ENCODE peak calls at places on chromosomes 7 and 10, in five cellular contexts. One of them, this sample, is unnamed.

GRCh38 chr7:138289864-138290263 is 170.2 kb upstream of the TRIM24 start:
- DNase-seq in GM12878: no peak
- DNase-seq in HCT116: no peak
- DNase-seq in SK-N-SH: no peak
- DNase-seq in H1: no peak
- DNase-seq in this sample: no peak

GRCh38 chr7:42407828-42408227 is 170.8 kb upstream of the GLI3 start:
- DNase-seq in GM12878: no peak
- DNase-seq in HCT116: no peak
- DNase-seq in SK-N-SH: no peak
- DNase-seq in H1: no peak
- DNase-seq in this sample: no peak

GRCh38 chr7:150435390-150436073 is 14.9 kb upstream of the GIMAP8 start:
- DNase-seq in GM12878: peak; percentile 97
- DNase-seq in HCT116: no peak
- DNase-seq in SK-N-SH: no peak
- DNase-seq in H1: no peak
- DNase-seq in this sample: no peak

GRCh38 chr7:130207642-130208041 is at the start of gene SSMEM1:
- DNase-seq in GM12878: no peak
- DNase-seq in HCT116: no peak
- DNase-seq in SK-N-SH: no peak
- DNase-seq in H1: no peak
- DNase-seq in this sample: no peak

GRCh38 chr7:98840604-98841508 is 29.0 kb downstream of the TMEM130 start:
- DNase-seq in GM12878: no peak
- DNase-seq in HCT116: no peak
- DNase-seq in SK-N-SH: no peak
- DNase-seq in H1: no peak
- DNase-seq in this sample: no peak

GRCh38 chr10:48533951-48534720 is 70.7 kb downstream of the ARHGAP22 start:
- DNase-seq in GM12878: no peak
- DNase-seq in HCT116: no peak
- DNase-seq in SK-N-SH: no peak
- DNase-seq in H1: no peak
- DNase-seq in this sample: no peak

GRCh38 chr7:102472126-102473041 is 6.3 kb downstream of the POLR2J start:
- DNase-seq in GM12878: no peak
- DNase-seq in HCT116: no peak
- DNase-seq in SK-N-SH: no peak
- DNase-seq in H1: no peak
- DNase-seq in this sample: no peak

GRCh38 chr10:89869180-89869579 is 167.8 kb downstream of the KIF20B start:
- DNase-seq in GM12878: no peak
- DNase-seq in HCT116: no peak
- DNase-seq in SK-N-SH: no peak
- DNase-seq in H1: no peak
- DNase-seq in this sample: no peak

GRCh38 chr7:75716992-75717626 is 21.6 kb downstream of the HIP1 start:
- DNase-seq in GM12878: no peak
- DNase-seq in HCT116: peak; percentile 35
- DNase-seq in SK-N-SH: no peak
- DNase-seq in H1: no peak
- DNase-seq in this sample: no peak

GRCh38 chr7:68622500-68622899 is 975.8 kb upstream of the AUTS2 start:
- DNase-seq in GM12878: no peak
- DNase-seq in HCT116: no peak
- DNase-seq in SK-N-SH: peak; percentile 34
- DNase-seq in H1: no peak
- DNase-seq in this sample: no peak

GRCh38 chr10:4661572-4662255 is 164.3 kb upstream of the AKR1E2 start:
- DNase-seq in GM12878: no peak
- DNase-seq in HCT116: no peak
- DNase-seq in SK-N-SH: no peak
- DNase-seq in H1: no peak
- DNase-seq in this sample: no peak

GRCh38 chr10:4658777-4659176 is 167.2 kb upstream of the AKR1E2 start:
- DNase-seq in GM12878: no peak
- DNase-seq in HCT116: no peak
- DNase-seq in SK-N-SH: no peak
- DNase-seq in H1: no peak
- DNase-seq in this sample: no peak

GRCh38 chr10:4662576-4663161 is 163.3 kb upstream of the AKR1E2 start:
- DNase-seq in GM12878: no peak
- DNase-seq in HCT116: no peak
- DNase-seq in SK-N-SH: no peak
- DNase-seq in H1: no peak
- DNase-seq in this sample: no peak

DNA sequence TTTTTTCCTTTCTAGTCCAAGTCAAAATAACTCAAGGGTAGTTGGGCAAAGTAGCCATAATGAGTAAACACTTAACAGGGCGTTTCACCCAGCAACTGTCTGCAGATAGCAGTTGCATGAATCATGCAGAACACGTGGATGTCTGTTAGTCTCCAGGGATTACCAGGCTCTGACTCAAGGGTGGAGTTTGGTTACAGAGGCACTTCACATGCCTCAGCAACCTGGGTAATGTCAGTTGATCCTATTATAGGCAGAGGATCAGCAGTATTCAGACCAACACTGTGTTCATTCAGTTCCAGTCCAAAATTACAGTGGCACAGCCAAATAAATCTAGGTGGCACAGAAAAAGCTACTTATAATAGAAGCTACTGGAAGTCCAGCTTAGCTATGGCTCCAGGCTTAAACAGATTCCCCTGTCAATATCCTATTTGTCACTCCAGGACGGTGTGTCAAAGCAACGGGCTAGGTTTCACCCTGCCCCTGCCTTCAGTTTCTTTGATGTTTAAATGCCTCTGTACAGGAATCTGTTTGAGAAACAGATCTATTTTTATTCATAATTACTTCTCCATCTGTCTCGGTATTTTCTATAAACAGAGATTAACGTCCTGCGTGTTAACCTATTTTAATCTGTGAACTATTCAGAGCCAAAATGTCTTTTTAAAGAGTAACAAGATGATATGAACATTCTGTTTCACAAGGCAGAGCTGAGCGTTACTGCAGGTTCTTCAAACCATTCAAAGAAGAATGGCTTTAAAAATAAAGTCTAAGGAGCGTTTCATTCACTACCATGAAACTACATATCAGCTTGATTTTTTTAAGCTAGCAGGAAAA is 162.6 kb upstream of the AKR1E2 start:
- DNase-seq in GM12878: peak; percentile 15
- DNase-seq in HCT116: peak; percentile 97
- DNase-seq in SK-N-SH: no peak
- DNase-seq in H1: no peak
- DNase-seq in this sample: peak; percentile 95
- TF ChIP-seq JUND in GM12878: no peak
- TF ChIP-seq JUND in HCT116: peak; percentile 97
- TF ChIP-seq JUND in SK-N-SH: peak; percentile 99
- TF ChIP-seq JUND in H1: no peak
- TF ChIP-seq JUND in this sample: no peak

GRCh38 chr7:5528815-5529442 is 105.3 kb upstream of the TNRC18 start:
- DNase-seq in GM12878: no peak
- DNase-seq in HCT116: no peak
- DNase-seq in SK-N-SH: no peak
- DNase-seq in H1: no peak
- DNase-seq in this sample: no peak
- TF ChIP-seq JUND in GM12878: no peak
- TF ChIP-seq JUND in HCT116: no peak
- TF ChIP-seq JUND in SK-N-SH: peak; percentile 41
- TF ChIP-seq JUND in H1: no peak
- TF ChIP-seq JUND in this sample: no peak

GRCh38 chr7:112067609-112068540 is 138.3 kb downstream of the DOCK4 start:
- DNase-seq in GM12878: no peak
- DNase-seq in HCT116: no peak
- DNase-seq in SK-N-SH: no peak
- DNase-seq in H1: no peak
- DNase-seq in this sample: no peak
- TF ChIP-seq JUND in GM12878: no peak
- TF ChIP-seq JUND in HCT116: no peak
- TF ChIP-seq JUND in SK-N-SH: no peak
- TF ChIP-seq JUND in H1: no peak
- TF ChIP-seq JUND in this sample: no peak

GRCh38 chr7:128323489-128324362 is 20.0 kb downstream of the RBM28 start:
- DNase-seq in GM12878: no peak
- DNase-seq in HCT116: no peak
- DNase-seq in SK-N-SH: no peak
- DNase-seq in H1: no peak
- DNase-seq in this sample: no peak
- TF ChIP-seq JUND in GM12878: no peak
- TF ChIP-seq JUND in HCT116: no peak
- TF ChIP-seq JUND in SK-N-SH: no peak
- TF ChIP-seq JUND in H1: no peak
- TF ChIP-seq JUND in this sample: no peak